ENCODE peak calls at places on chromosomes 6 and 20, in six cellular contexts. N, Y, R, K, C and O are unnamed samples.

GRCh38 chr20:40962733-40963504 is 65.7 kb upstream of the TOP1 start:
- DNase-seq in N (peak; percentile 41), Y (peak; percentile 54), R (peak; percentile 80), K (peak; percentile 72), C (peak; percentile 44), O (peak; percentile 95)

GRCh38 chr20:37574199-37574890 is 46.7 kb upstream of the BLCAP start:
- DNase-seq in N (no peak), Y (no peak), R (peak; percentile 50), K (no peak), C (no peak), O (no peak)

GRCh38 chr6:39251406-39251805 is 22.1 kb upstream of the KCNK5 start:
- DNase-seq in N (no peak), Y (no peak), R (no peak), K (peak; percentile 41), C (no peak), O (no peak)

GRCh38 chr20:19738936-19739335 is 19.1 kb upstream of the RIN2 start:
- DNase-seq in N (no peak), Y (no peak), R (no peak), K (no peak), C (no peak), O (no peak)

GRCh38 chr6:19880066-19880465 is 42.9 kb downstream of the ID4 start:
- DNase-seq in N (no peak), Y (no peak), R (no peak), K (no peak), C (no peak), O (no peak)

GRCh38 chr6:19210849-19211590 is 626.1 kb upstream of the ID4 start:
- DNase-seq in N (no peak), Y (no peak), R (no peak), K (no peak), C (no peak), O (no peak)

GRCh38 chr6:113147544-113147943 is 709.6 kb upstream of the MARCKS start:
- DNase-seq in N (no peak), Y (no peak), R (no peak), K (no peak), C (peak; percentile 94), O (no peak)

GRCh38 chr20:52923123-52923543 is 49.0 kb upstream of the TSHZ2 start:
- DNase-seq in N (no peak), Y (peak; percentile 17), R (no peak), K (no peak), C (peak; percentile 45), O (peak; percentile 48)

GRCh38 chr6:34021839-34022190 is 124.1 kb downstream of the GRM4 start:
- DNase-seq in N (no peak), Y (no peak), R (no peak), K (peak; percentile 82), C (no peak), O (no peak)

GRCh38 chr20:50834599-50835005 is 39.7 kb downstream of the BCAS4 start:
- DNase-seq in N (no peak), Y (no peak), R (no peak), K (no peak), C (peak; percentile 94), O (no peak)

GRCh38 chr20:2705931-2706645 is 13.5 kb downstream of the EBF4 start:
- DNase-seq in N (no peak), Y (no peak), R (no peak), K (no peak), C (no peak), O (peak; percentile 81)

GRCh38 chr6:119333707-119334295 is 15.8 kb downstream of the MAN1A1 start:
- DNase-seq in N (no peak), Y (no peak), R (no peak), K (no peak), C (no peak), O (no peak)

GRCh38 chr6:2970753-2971419 is 481 bp downstream of the SERPINB6 start:
- DNase-seq in N (peak; percentile 55), Y (peak; percentile 70), R (peak; percentile 89), K (peak; percentile 80), C (peak; percentile 49), O (no peak)

GRCh38 chr6:116631379-116631990 is 15.2 kb downstream of the RSPH4A start:
- DNase-seq in N (no peak), Y (no peak), R (no peak), K (no peak), C (no peak), O (no peak)

GRCh38 chr6:18503588-18504231 is 116.6 kb downstream of the RNF144B start:
- DNase-seq in N (peak; percentile 24), Y (peak; percentile 48), R (peak; percentile 78), K (peak; percentile 50), C (peak; percentile 85), O (peak; percentile 45)

GRCh38 chr6:169162968-169163903 is 90.4 kb downstream of the THBS2 start:
- DNase-seq in N (no peak), Y (no peak), R (peak; percentile 74), K (no peak), C (peak; percentile 99), O (peak; percentile 65)

GRCh38 chr6:3660473-3660872 is 91.0 kb downstream of the PXDC1 start:
- DNase-seq in N (no peak), Y (no peak), R (no peak), K (no peak), C (no peak), O (no peak)

DNA sequence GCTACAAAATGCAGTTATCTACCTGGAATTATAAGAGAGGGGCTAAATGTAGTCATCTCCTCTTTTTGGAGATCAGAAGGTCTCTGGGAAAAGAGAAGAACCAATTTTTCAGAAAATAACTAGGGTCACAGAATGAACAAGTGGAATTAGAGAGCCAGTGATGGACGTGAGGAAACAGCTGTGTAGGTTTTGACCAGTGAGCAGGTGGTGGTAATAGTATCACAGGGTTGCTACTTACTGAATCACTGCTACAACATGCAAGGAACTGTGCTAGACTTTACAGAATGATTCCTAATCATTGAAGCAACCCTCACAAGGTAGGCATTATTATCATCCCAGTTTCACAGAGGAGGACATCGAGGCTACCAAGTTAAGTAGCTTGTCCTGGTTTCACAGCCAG is 1.7 kb downstream of the ATP6V1G2 start:
- DNase-seq in N (no peak), Y (no peak), R (no peak), K (no peak), C (no peak), O (no peak)
- TF ChIP-seq CTCF in N (no peak), Y (no peak), R (no peak), K (no peak), C (no peak), O (no peak)

DNA sequence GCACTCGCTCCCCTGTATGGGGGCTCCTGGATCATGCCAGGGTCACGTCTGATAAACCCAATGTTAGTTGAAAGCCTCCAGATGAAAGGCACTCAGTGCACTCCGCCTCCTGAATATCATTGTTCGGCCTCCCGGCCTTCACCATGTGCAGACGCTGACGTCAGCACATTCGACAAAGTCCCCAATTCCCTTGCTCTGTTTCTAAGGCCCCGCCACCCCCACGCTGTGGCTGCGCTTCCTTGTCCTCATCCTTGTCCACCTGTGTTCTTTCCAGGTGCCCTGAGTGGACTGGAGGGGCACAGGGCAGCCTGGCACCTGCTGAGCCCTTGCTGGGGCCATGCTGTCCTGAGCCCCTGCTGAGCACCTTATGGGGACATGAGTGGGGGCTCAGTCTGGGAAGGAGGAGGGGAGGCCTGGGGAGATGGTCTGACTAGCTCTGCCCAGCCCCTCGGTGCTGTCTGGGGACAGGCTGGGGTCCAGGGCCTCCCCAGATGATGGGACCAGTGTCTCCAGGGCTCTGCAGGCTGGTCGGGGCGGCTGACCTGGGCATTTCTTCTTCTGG is 9.8 kb upstream of the BHLHE23 start:
- DNase-seq in N (no peak), Y (no peak), R (no peak), K (no peak), C (no peak), O (no peak)
- H3K4me3 ChIP-seq in N (no peak overlapping the region), Y (no peak overlapping the region), R (no peak overlapping the region), K (no peak overlapping the region), C (no peak overlapping the region), O (no peak overlapping the region)

DNA sequence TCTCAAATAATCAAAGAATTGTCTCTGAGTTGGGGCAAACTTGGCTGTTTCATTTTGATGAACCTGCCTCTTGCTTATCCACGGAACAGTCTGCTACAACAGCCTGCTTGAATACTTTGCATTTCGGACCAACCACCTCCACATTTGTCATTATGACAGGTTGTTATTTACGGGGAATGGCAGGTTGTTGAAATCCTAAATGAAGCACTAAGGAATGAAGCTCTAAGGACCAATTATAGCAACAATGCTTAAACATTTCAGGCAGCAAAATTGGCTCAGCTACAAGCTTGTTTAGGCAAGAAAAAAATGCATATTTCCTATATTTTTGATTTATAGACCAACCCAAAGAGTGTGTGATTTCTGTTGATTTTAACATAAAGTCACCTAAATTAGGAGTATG is 84.5 kb downstream of the MAP3K7 start:
- DNase-seq in N (no peak), Y (no peak), R (no peak), K (no peak), C (no peak), O (no peak)
- TF ChIP-seq POLR2A in N (no peak), Y (no peak), R (no peak), K (no peak), C (no peak), O (no peak)

DNA sequence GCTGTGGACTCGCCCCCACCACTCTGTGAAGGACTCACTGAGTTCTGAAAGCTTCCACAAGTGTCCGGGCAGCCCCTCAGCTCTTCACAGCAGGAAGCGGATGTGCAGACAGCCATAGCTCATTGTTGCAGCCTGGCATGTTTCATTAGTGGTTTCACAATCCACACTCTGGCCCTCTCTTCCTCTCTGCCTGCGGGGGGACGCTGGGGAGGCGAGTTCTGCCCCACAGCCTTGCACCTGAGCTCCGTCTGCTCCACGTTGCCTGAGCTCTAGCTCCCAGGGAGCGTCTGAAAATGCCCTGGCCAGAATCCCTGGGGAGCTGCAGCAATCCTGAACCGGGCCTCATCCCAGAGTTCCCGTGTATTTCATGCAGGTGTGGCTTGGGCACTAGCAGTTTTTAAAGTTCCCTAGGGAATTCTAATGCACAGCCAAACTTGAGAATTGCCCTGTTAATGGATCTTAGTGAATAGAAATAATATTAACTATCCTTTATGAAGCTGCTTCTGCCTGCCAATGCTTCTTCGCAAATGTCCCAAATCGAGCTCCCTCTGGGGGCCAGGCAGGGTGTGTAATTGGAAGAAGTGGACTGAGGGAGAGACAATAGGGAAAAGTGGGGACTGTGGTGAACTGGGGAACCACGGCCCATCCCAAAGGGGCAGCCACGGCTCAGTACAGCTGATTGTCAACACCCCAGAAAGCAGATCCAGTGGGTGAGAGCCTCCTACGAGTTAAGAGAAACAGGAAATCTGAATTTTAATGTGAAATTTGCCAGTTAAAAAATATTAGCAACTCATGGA is 51.5 kb downstream of the CTCFL start:
- DNase-seq in N (no peak), Y (no peak), R (peak; percentile 80), K (no peak), C (no peak), O (no peak)
- TF ChIP-seq CTCF in N (no peak), Y (no peak), R (no peak), K (no peak), C (no peak), O (no peak)

GRCh38 chr6:155142902-155143609 is 120.8 kb upstream of the CLDN20 start:
- DNase-seq in N (no peak), Y (no peak), R (no peak), K (no peak), C (peak; percentile 33), O (no peak)
- H3K4me3 ChIP-seq in N (peak overlapping the region; percentile 29), Y (peak overlapping the region; percentile 9), R (peak overlapping the region; percentile 14), K (no peak overlapping the region), C (peak overlapping the region; percentile 13), O (no peak overlapping the region)